ENCODE peak calls at places on chromosomes 4 and X, in ten cellular contexts. B is transverse colon, Y is tibial nerve, R is A549, I is K562, Q is ovary, T is SK-N-SH, G is sigmoid colon, O is stomach, W is GM12878. P is an unnamed sample. For H3K4me1, the result is how much of the 10 kb centered on the place peaks cover.

GRCh38 chrX:110852180-110852579 is 56.6 kb upstream of the CHRDL1 start:
- DNase-seq in T (peak), O (no peak), Q (no peak), R (peak), W (no peak), Y (no peak), I (peak), B (no peak), G (no peak), P (no peak)

GRCh38 chr4:142567620-142568451 is 278.3 kb downstream of the INPP4B start:
- DNase-seq in T (no peak), B (peak), I (no peak), Q (no peak), R (no peak), W (peak), O (peak), G (no peak), Y (no peak), P (no peak)

GRCh38 chrX:53452812-53453211 is 18.6 kb upstream of the HSD17B10 start:
- DNase-seq in O (no peak), Y (no peak), R (no peak), Q (no peak), I (no peak), T (no peak), B (no peak), W (no peak), G (no peak), P (no peak)

GRCh38 chr4:125368684-125369083 is 53.9 kb downstream of the FAT4 start:
- DNase-seq in Q (no peak), I (no peak), B (no peak), O (no peak), Y (no peak), T (no peak), W (no peak), G (no peak), R (no peak), P (no peak)

GRCh38 chr4:71004281-71004851 is 10.9 kb downstream of the DCK start:
- DNase-seq in Y (no peak), R (no peak), Q (no peak), B (peak), W (no peak), O (no peak), I (no peak), T (no peak), G (no peak), P (no peak)

GRCh38 chr4:17173300-17173699 is 274.9 kb upstream of the LDB2 start:
- DNase-seq in I (no peak), T (no peak), Y (no peak), G (no peak), B (no peak), R (no peak), W (no peak), O (no peak), Q (no peak), P (no peak)

GRCh38 chrX:16712825-16713155 is 321 bp upstream of the CTPS2 start:
- DNase-seq in W (no peak), T (no peak), I (no peak), O (no peak), Y (no peak), R (no peak), Q (no peak), B (no peak), G (no peak), P (no peak)

GRCh38 chr4:18938343-18939109 is 917.0 kb upstream of the LCORL start:
- DNase-seq in I (no peak), G (no peak), O (no peak), Q (no peak), W (no peak), T (no peak), Y (no peak), B (no peak), R (no peak), P (no peak)

GRCh38 chr4:76194325-76194724 is 19.3 kb downstream of the SCARB2 start:
- DNase-seq in O (no peak), Q (no peak), R (peak), B (no peak), Y (no peak), W (no peak), T (no peak), G (no peak), I (no peak), P (no peak)

GRCh38 chr4:138841341-138841740 is 174.2 kb upstream of the NOCT start:
- DNase-seq in W (no peak), R (no peak), I (no peak), Y (no peak), O (no peak), T (no peak), G (no peak), B (no peak), Q (no peak), P (no peak)

GRCh38 chr4:24971192-24971591 is 58.4 kb upstream of the CCDC149 start:
- DNase-seq in T (no peak), O (no peak), G (no peak), W (no peak), I (no peak), Y (no peak), B (no peak), Q (no peak), R (no peak), P (no peak)

GRCh38 chrX:12721042-12721441 is 70.2 kb upstream of the PRPS2 start:
- DNase-seq in W (no peak), Y (no peak), O (no peak), Q (no peak), T (no peak), R (no peak), I (no peak), B (no peak), G (no peak), P (no peak)

GRCh38 chr4:98903963-98904362 is 25.0 kb downstream of the EIF4E start:
- DNase-seq in Q (no peak), B (no peak), G (no peak), R (no peak), W (no peak), O (no peak), T (no peak), I (no peak), Y (no peak), P (no peak)

GRCh38 chr4:123597586-123597985 is 201.0 kb downstream of the SPRY1 start:
- DNase-seq in T (no peak), Q (no peak), W (no peak), G (no peak), B (no peak), I (no peak), O (no peak), R (no peak), Y (no peak), P (no peak)

GRCh38 chrX:19889582-19890342 is 2.4 kb upstream of the SH3KBP1 start:
- DNase-seq in R (peak), Y (no peak), G (no peak), B (peak), I (peak), O (no peak), T (no peak), Q (peak), W (peak), P (no peak)

GRCh38 chr4:14345356-14345775 is 656.9 kb upstream of the CPEB2 start:
- DNase-seq in T (no peak), B (no peak), Q (no peak), Y (peak), R (no peak), G (no peak), W (no peak), I (no peak), O (no peak), P (no peak)

GRCh38 chr4:38560763-38561558 is 103.0 kb upstream of the KLF3 start:
- DNase-seq in Y (no peak), O (no peak), G (no peak), T (no peak), Q (no peak), W (peak), R (no peak), I (no peak), B (no peak), P (no peak)

GRCh38 chrX:24759786-24760185 is 66.1 kb downstream of the POLA1 start:
- DNase-seq in Y (no peak), T (no peak), B (no peak), G (no peak), W (no peak), I (no peak), O (no peak), R (no peak), Q (no peak), P (no peak)

GRCh38 chr4:73853246-73853704 is at the start of gene PF4V1:
- DNase-seq in T (no peak), W (no peak), O (peak), B (peak), Q (no peak), Y (no peak), I (no peak), R (no peak), G (peak), P (no peak)

GRCh38 chr4:83947811-83948210 is 411.9 kb downstream of the GPAT3 start:
- DNase-seq in Q (no peak), W (no peak), G (no peak), T (no peak), O (no peak), B (no peak), R (no peak), Y (no peak), I (no peak), P (no peak)

GRCh38 chr4:8516996-8517550 is 63.1 kb upstream of the GPR78 start:
- DNase-seq in I (no peak), R (no peak), O (no peak), B (no peak), T (no peak), G (no peak), Y (no peak), W (no peak), Q (no peak), P (no peak)

GRCh38 chr4:40363382-40363920 is 28.3 kb downstream of the CHRNA9 start:
- DNase-seq in Y (no peak), G (no peak), Q (no peak), R (no peak), O (peak), W (no peak), B (peak), T (no peak), I (no peak), P (no peak)

GRCh38 chr4:78612398-78613005 is 60.9 kb downstream of the ANXA3 start:
- DNase-seq in Y (peak), O (no peak), T (peak), R (peak), Q (no peak), W (no peak), B (peak), I (no peak), G (no peak), P (no peak)

GRCh38 chr4:8337083-8337482 is 67.5 kb downstream of the HTRA3 start:
- DNase-seq in T (no peak), Y (no peak), I (no peak), R (no peak), O (no peak), Q (no peak), B (no peak), G (no peak), W (no peak), P (no peak)

GRCh38 chrX:15497865-15498264 is 2.7 kb upstream of the BMX start:
- DNase-seq in B (peak), O (peak), R (peak), Q (no peak), Y (peak), G (no peak), T (peak), I (peak), W (no peak), P (no peak)

GRCh38 chr4:924107-925096 is 7.7 kb downstream of the GAK start:
- DNase-seq in I (peak), T (peak), B (peak), G (no peak), Q (no peak), O (no peak), R (no peak), Y (no peak), W (peak), P (no peak)

GRCh38 chrX:111568817-111569216 is 57.4 kb downstream of the SERTM2 start:
- DNase-seq in Y (no peak), O (no peak), B (no peak), W (no peak), G (no peak), Q (no peak), I (no peak), T (no peak), R (no peak), P (no peak)

GRCh38 chrX:120739300-120739699 is 109.4 kb upstream of the C1GALT1C1 start:
- DNase-seq in T (no peak), R (no peak), I (no peak), W (no peak), B (no peak), O (no peak), Y (no peak), G (no peak), Q (no peak), P (no peak)

GRCh38 chr4:57219389-57219890 is 109.3 kb upstream of the IGFBP7 start:
- DNase-seq in G (no peak), I (no peak), B (no peak), T (no peak), Y (no peak), R (no peak), Q (no peak), O (no peak), W (no peak), P (no peak)

GRCh38 chr4:147732516-147733193 is 767 bp downstream of the ARHGAP10 start:
- DNase-seq in I (peak), R (peak), Q (peak), T (peak), W (no peak), O (no peak), G (peak), B (peak), Y (peak), P (no peak)

GRCh38 chrX:56975611-56976010 is 19.7 kb downstream of the SPIN3 start:
- DNase-seq in T (no peak), Y (no peak), I (no peak), Q (no peak), O (no peak), R (no peak), W (no peak), B (no peak), G (no peak), P (no peak)

GRCh38 chr4:89334311-89334710 is 26.7 kb upstream of the GPRIN3 start:
- DNase-seq in I (no peak), Q (no peak), G (no peak), Y (no peak), B (no peak), W (no peak), T (no peak), R (no peak), O (no peak), P (no peak)

GRCh38 chr4:136583567-136583966 is 948.7 kb downstream of the PCDH18 start:
- DNase-seq in W (no peak), G (no peak), Q (no peak), T (no peak), O (no peak), I (no peak), B (no peak), R (no peak), Y (no peak), P (no peak)

GRCh38 chr4:38366451-38366850 is 297.5 kb upstream of the KLF3 start:
- DNase-seq in G (no peak), R (no peak), W (no peak), O (no peak), I (no peak), B (no peak), Q (no peak), Y (peak), T (no peak), P (no peak)

GRCh38 chr4:184812651-184813181 is 13.1 kb downstream of the ACSL1 start:
- DNase-seq in I (no peak), Y (peak), Q (no peak), B (no peak), O (no peak), T (no peak), G (no peak), W (no peak), R (no peak), P (peak)

GRCh38 chr4:184810720-184811119 is 15.0 kb downstream of the ACSL1 start:
- DNase-seq in I (no peak), R (no peak), T (no peak), B (no peak), Y (no peak), O (no peak), Q (no peak), W (no peak), G (no peak), P (no peak)

GRCh38 chr4:184812181-184812542 is 13.6 kb downstream of the ACSL1 start:
- DNase-seq in W (no peak), R (no peak), Y (no peak), I (no peak), B (no peak), O (no peak), T (no peak), G (no peak), Q (no peak), P (peak)

GRCh38 chr4:184808719-184809062 is 17.1 kb downstream of the ACSL1 start:
- DNase-seq in I (no peak), B (no peak), Q (no peak), Y (no peak), G (no peak), T (no peak), W (no peak), O (no peak), R (no peak), P (no peak)

GRCh38 chr4:184811484-184812180 is 14.1 kb downstream of the ACSL1 start:
- DNase-seq in W (no peak), B (no peak), O (no peak), T (no peak), Q (no peak), Y (no peak), R (no peak), I (no peak), G (no peak), P (no peak)
- H3K4me1 ChIP-seq in W (under half), B (under half), O (half or more), T (under half), Q (under half), Y (under half), R (half or more), I (under half), G (under half), P (half or more)

GRCh38 chrX:121871122-121871521 is 823.7 kb downstream of the GLUD2 start:
- DNase-seq in G (peak), Y (no peak), W (no peak), O (no peak), R (no peak), T (no peak), B (no peak), Q (no peak), I (no peak), P (no peak)

DNA sequence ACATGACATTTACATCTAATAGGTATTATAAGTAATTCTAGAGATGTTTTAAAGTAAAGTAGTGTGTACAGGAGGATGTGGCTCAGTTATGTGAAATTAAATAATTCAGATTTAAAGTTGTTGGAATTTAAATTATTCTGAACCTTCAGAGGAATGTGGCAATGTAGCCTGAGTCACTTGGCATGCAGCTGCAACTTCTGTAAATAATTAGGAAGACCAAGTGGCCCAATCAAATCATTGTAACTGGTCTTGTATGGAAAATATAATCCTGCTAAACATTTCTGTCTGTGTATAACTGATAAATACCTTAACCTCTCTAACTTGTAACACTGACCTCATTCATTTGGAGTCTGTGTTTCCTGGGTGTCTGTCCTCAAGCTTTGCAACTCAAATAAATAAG is 828.9 kb downstream of the GLUD2 start:
- DNase-seq in Y (no peak), O (no peak), B (no peak), W (no peak), I (no peak), R (no peak), T (no peak), G (no peak), Q (no peak), P (no peak)
- TF ChIP-seq EP300 in Y (no peak), O (no peak), B (no peak), W (no peak), I (no peak), R (no peak), T (no peak), G (no peak), Q (no peak), P (no peak)

DNA sequence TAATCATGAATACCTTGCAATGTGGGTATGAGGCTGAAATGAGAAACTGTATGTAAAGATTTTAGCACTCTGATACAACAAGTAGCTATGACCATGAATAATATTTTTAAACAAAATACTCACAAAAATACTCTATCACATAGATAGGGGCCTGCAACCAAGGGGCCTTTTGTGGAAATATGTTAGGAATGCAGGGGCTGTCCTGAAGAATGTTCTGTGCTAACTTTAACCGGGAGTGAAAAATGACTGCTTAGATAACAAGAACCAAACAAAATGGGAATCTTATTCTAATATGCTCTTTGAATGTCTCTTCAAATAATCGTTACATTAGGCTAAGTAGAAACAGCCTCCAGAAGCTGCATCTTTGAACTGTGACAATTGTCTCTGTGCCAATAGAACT is 37.9 kb upstream of the GYPA start:
- DNase-seq in T (no peak), W (no peak), O (no peak), G (no peak), I (no peak), Q (no peak), Y (no peak), R (no peak), B (no peak), P (no peak)
- H3K4me1 ChIP-seq in T (under half), W (under half), O (under half), G (under half), I (under half), Q (under half), Y (under half), R (under half), B (under half), P (under half)

GRCh38 chrX:94178145-94178790 is 504.3 kb downstream of the FAM133A start:
- DNase-seq in Y (no peak), R (no peak), T (no peak), G (no peak), Q (no peak), W (no peak), I (no peak), O (no peak), B (no peak), P (no peak)
- TF ChIP-seq EP300 in Y (no peak), R (no peak), T (no peak), G (no peak), Q (no peak), W (no peak), I (no peak), O (no peak), B (no peak), P (no peak)

GRCh38 chrX:109709129-109709631 is 23.9 kb downstream of the ACSL4 start:
- DNase-seq in T (no peak), Q (no peak), W (peak), Y (no peak), O (no peak), R (no peak), I (no peak), G (no peak), B (no peak), P (no peak)
- H3K4me1 ChIP-seq in T (under half), Q (under half), W (under half), Y (under half), O (half or more), R (under half), I (under half), G (under half), B (under half), P (under half)

DNA sequence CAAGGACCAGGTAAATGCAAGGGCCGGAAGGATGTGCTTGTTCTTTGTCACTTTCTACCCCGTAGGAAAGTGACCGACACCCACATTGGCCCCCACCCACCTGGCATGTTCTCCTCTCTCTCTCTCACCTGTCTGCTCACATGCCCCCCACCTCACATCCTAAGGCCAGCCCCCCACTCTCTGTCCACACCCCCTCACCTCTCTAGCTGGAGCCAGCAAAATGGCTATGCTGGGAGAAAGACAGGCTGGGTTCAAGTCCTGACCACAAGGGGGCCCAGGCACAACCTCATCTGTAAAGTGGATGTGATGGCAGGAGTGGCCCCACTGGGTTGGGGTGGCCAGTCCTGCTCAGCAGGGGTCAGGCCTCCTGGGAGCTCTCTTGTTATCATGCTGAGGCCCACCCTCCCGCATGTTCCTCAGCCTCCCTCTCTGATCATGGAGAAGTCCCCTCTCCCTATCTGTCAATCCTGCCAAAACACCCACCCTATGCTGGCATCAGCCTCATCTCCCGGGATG is 1.7 kb upstream of the PPP2R2C start:
- DNase-seq in I (peak), O (no peak), W (no peak), T (peak), Q (no peak), B (no peak), Y (no peak), R (peak), G (peak), P (peak)
- TF ChIP-seq EP300 in I (no peak), O (no peak), W (no peak), T (no peak), Q (no peak), B (no peak), Y (no peak), R (no peak), G (no peak), P (no peak)

P was measured in suprapubic skin.